ENCODE peak calls at places on chromosomes 12 and 14, in nine cellular contexts. One of them, this sample, is unnamed.
A peak's percentile ranks its signal among the peaks of the same experiment; 100 is the strongest.

GRCh38 chr12:29073631-29074239 is 75.3 kb upstream of the FAR2 start:
- DNase-seq in lower lobe of right lung: no peak
- DNase-seq in body of pancreas: no peak
- DNase-seq in esophagus muscularis mucosa: no peak
- DNase-seq in gastrocnemius medialis: no peak
- DNase-seq in neural progenitor cell: peak; percentile 47
- DNase-seq in adipocyte: peak; percentile 86
- DNase-seq in pancreas: no peak
- DNase-seq in fibroblast of lung: peak; percentile 54
- DNase-seq in this sample: no peak

GRCh38 chr14:98754343-98755025 is 517.5 kb downstream of the BCL11B start:
- DNase-seq in lower lobe of right lung: no peak
- DNase-seq in body of pancreas: no peak
- DNase-seq in esophagus muscularis mucosa: peak; percentile 70
- DNase-seq in gastrocnemius medialis: peak; percentile 9
- DNase-seq in neural progenitor cell: no peak
- DNase-seq in adipocyte: no peak
- DNase-seq in pancreas: no peak
- DNase-seq in fibroblast of lung: peak; percentile 13
- DNase-seq in this sample: no peak

GRCh38 chr14:85556263-85556662 is 26.3 kb downstream of the FLRT2 start:
- DNase-seq in lower lobe of right lung: no peak
- DNase-seq in body of pancreas: no peak
- DNase-seq in esophagus muscularis mucosa: no peak
- DNase-seq in gastrocnemius medialis: no peak
- DNase-seq in neural progenitor cell: no peak
- DNase-seq in adipocyte: no peak
- DNase-seq in pancreas: no peak
- DNase-seq in fibroblast of lung: no peak
- DNase-seq in this sample: no peak

GRCh38 chr14:33933386-33933934 is 17.4 kb downstream of the EGLN3 start:
- DNase-seq in lower lobe of right lung: no peak
- DNase-seq in body of pancreas: no peak
- DNase-seq in esophagus muscularis mucosa: no peak
- DNase-seq in gastrocnemius medialis: no peak
- DNase-seq in neural progenitor cell: no peak
- DNase-seq in adipocyte: no peak
- DNase-seq in pancreas: no peak
- DNase-seq in fibroblast of lung: peak; percentile 12
- DNase-seq in this sample: no peak

GRCh38 chr12:133081408-133081806 is 684 bp downstream of the ZNF140 start:
- DNase-seq in lower lobe of right lung: no peak
- DNase-seq in body of pancreas: peak; percentile 11
- DNase-seq in esophagus muscularis mucosa: no peak
- DNase-seq in gastrocnemius medialis: no peak
- DNase-seq in neural progenitor cell: no peak
- DNase-seq in adipocyte: no peak
- DNase-seq in pancreas: no peak
- DNase-seq in fibroblast of lung: no peak
- DNase-seq in this sample: peak; percentile 11

GRCh38 chr12:84056-84455 is 17.5 kb downstream of the IQSEC3 start:
- DNase-seq in lower lobe of right lung: no peak
- DNase-seq in body of pancreas: no peak
- DNase-seq in esophagus muscularis mucosa: no peak
- DNase-seq in gastrocnemius medialis: no peak
- DNase-seq in neural progenitor cell: no peak
- DNase-seq in adipocyte: no peak
- DNase-seq in pancreas: no peak
- DNase-seq in fibroblast of lung: no peak
- DNase-seq in this sample: no peak

GRCh38 chr14:50403433-50403832 is 6.8 kb upstream of the CDKL1 start:
- DNase-seq in lower lobe of right lung: no peak
- DNase-seq in body of pancreas: no peak
- DNase-seq in esophagus muscularis mucosa: no peak
- DNase-seq in gastrocnemius medialis: no peak
- DNase-seq in neural progenitor cell: peak; percentile 2
- DNase-seq in adipocyte: peak; percentile 39
- DNase-seq in pancreas: no peak
- DNase-seq in fibroblast of lung: no peak
- DNase-seq in this sample: no peak

GRCh38 chr12:117718559-117718958 is 250.2 kb downstream of the KSR2 start:
- DNase-seq in lower lobe of right lung: no peak
- DNase-seq in body of pancreas: no peak
- DNase-seq in esophagus muscularis mucosa: no peak
- DNase-seq in gastrocnemius medialis: no peak
- DNase-seq in neural progenitor cell: no peak
- DNase-seq in adipocyte: no peak
- DNase-seq in pancreas: no peak
- DNase-seq in fibroblast of lung: no peak
- DNase-seq in this sample: peak; percentile 60

GRCh38 chr12:29240441-29240840 is 91.4 kb downstream of the FAR2 start:
- DNase-seq in lower lobe of right lung: no peak
- DNase-seq in body of pancreas: no peak
- DNase-seq in esophagus muscularis mucosa: no peak
- DNase-seq in gastrocnemius medialis: no peak
- DNase-seq in neural progenitor cell: no peak
- DNase-seq in adipocyte: no peak
- DNase-seq in pancreas: no peak
- DNase-seq in fibroblast of lung: no peak
- DNase-seq in this sample: no peak

GRCh38 chr12:3199551-3200031 is 122.4 kb downstream of the TSPAN9 start:
- DNase-seq in lower lobe of right lung: no peak
- DNase-seq in body of pancreas: peak; percentile 22
- DNase-seq in esophagus muscularis mucosa: no peak
- DNase-seq in gastrocnemius medialis: no peak
- DNase-seq in neural progenitor cell: peak; percentile 69
- DNase-seq in adipocyte: peak; percentile 42
- DNase-seq in pancreas: peak; percentile 63
- DNase-seq in fibroblast of lung: peak; percentile 56
- DNase-seq in this sample: no peak

GRCh38 chr14:92990456-92991430 is 67.8 kb downstream of the CHGA start:
- DNase-seq in lower lobe of right lung: peak; percentile 44
- DNase-seq in body of pancreas: no peak
- DNase-seq in esophagus muscularis mucosa: no peak
- DNase-seq in gastrocnemius medialis: no peak
- DNase-seq in neural progenitor cell: no peak
- DNase-seq in adipocyte: no peak
- DNase-seq in pancreas: peak; percentile 50
- DNase-seq in fibroblast of lung: no peak
- DNase-seq in this sample: no peak

GRCh38 chr14:23399136-23399535 is 8.9 kb downstream of the MYH6 start:
- DNase-seq in lower lobe of right lung: no peak
- DNase-seq in body of pancreas: no peak
- DNase-seq in esophagus muscularis mucosa: no peak
- DNase-seq in gastrocnemius medialis: no peak
- DNase-seq in neural progenitor cell: no peak
- DNase-seq in adipocyte: no peak
- DNase-seq in pancreas: no peak
- DNase-seq in fibroblast of lung: no peak
- DNase-seq in this sample: no peak

GRCh38 chr14:99484106-99484505 is 2.9 kb downstream of the CCNK start:
- DNase-seq in lower lobe of right lung: no peak
- DNase-seq in body of pancreas: no peak
- DNase-seq in esophagus muscularis mucosa: no peak
- DNase-seq in gastrocnemius medialis: no peak
- DNase-seq in neural progenitor cell: no peak
- DNase-seq in adipocyte: no peak
- DNase-seq in pancreas: no peak
- DNase-seq in fibroblast of lung: no peak
- DNase-seq in this sample: no peak

GRCh38 chr14:81519200-81519998 is 14.3 kb downstream of the SEL1L start:
- DNase-seq in lower lobe of right lung: no peak
- DNase-seq in body of pancreas: no peak
- DNase-seq in esophagus muscularis mucosa: no peak
- DNase-seq in gastrocnemius medialis: no peak
- DNase-seq in neural progenitor cell: no peak
- DNase-seq in adipocyte: peak; percentile 13
- DNase-seq in pancreas: no peak
- DNase-seq in fibroblast of lung: no peak
- DNase-seq in this sample: peak; percentile 29

GRCh38 chr14:65301862-65302539 is 110.5 kb upstream of the FUT8 start:
- DNase-seq in lower lobe of right lung: no peak
- DNase-seq in body of pancreas: peak; percentile 85
- DNase-seq in esophagus muscularis mucosa: no peak
- DNase-seq in gastrocnemius medialis: no peak
- DNase-seq in neural progenitor cell: no peak
- DNase-seq in adipocyte: no peak
- DNase-seq in pancreas: no peak
- DNase-seq in fibroblast of lung: no peak
- DNase-seq in this sample: no peak

GRCh38 chr12:32005496-32006125 is 46.4 kb downstream of the RESF1 start:
- DNase-seq in lower lobe of right lung: no peak
- DNase-seq in body of pancreas: no peak
- DNase-seq in esophagus muscularis mucosa: no peak
- DNase-seq in gastrocnemius medialis: no peak
- DNase-seq in neural progenitor cell: no peak
- DNase-seq in adipocyte: no peak
- DNase-seq in pancreas: no peak
- DNase-seq in fibroblast of lung: peak; percentile 37
- DNase-seq in this sample: no peak

GRCh38 chr12:32003654-32004053 is 44.4 kb downstream of the RESF1 start:
- DNase-seq in lower lobe of right lung: no peak
- DNase-seq in body of pancreas: no peak
- DNase-seq in esophagus muscularis mucosa: no peak
- DNase-seq in gastrocnemius medialis: no peak
- DNase-seq in neural progenitor cell: no peak
- DNase-seq in adipocyte: no peak
- DNase-seq in pancreas: no peak
- DNase-seq in fibroblast of lung: no peak
- DNase-seq in this sample: no peak

GRCh38 chr12:31999692-32000091 is 40.5 kb downstream of the RESF1 start:
- DNase-seq in lower lobe of right lung: no peak
- DNase-seq in body of pancreas: no peak
- DNase-seq in esophagus muscularis mucosa: no peak
- DNase-seq in gastrocnemius medialis: no peak
- DNase-seq in neural progenitor cell: no peak
- DNase-seq in adipocyte: no peak
- DNase-seq in pancreas: no peak
- DNase-seq in fibroblast of lung: no peak
- DNase-seq in this sample: no peak

GRCh38 chr12:32000373-32001005 is 41.3 kb downstream of the RESF1 start:
- DNase-seq in lower lobe of right lung: no peak
- DNase-seq in body of pancreas: no peak
- DNase-seq in esophagus muscularis mucosa: no peak
- DNase-seq in gastrocnemius medialis: no peak
- DNase-seq in neural progenitor cell: no peak
- DNase-seq in adipocyte: no peak
- DNase-seq in pancreas: no peak
- DNase-seq in fibroblast of lung: no peak
- DNase-seq in this sample: no peak

GRCh38 chr12:32002848-32003493 is 43.8 kb downstream of the RESF1 start:
- DNase-seq in lower lobe of right lung: no peak
- DNase-seq in body of pancreas: no peak
- DNase-seq in esophagus muscularis mucosa: no peak
- DNase-seq in gastrocnemius medialis: no peak
- DNase-seq in neural progenitor cell: no peak
- DNase-seq in adipocyte: peak; percentile 13
- DNase-seq in pancreas: no peak
- DNase-seq in fibroblast of lung: peak; percentile 44
- DNase-seq in this sample: no peak
- H3K36me3 ChIP-seq in lower lobe of right lung: peaks cover 29% of the 10 kb centered on the region
- H3K36me3 ChIP-seq in body of pancreas: no peaks in the 10 kb centered on the region
- H3K36me3 ChIP-seq in esophagus muscularis mucosa: peaks cover 36% of the 10 kb centered on the region
- H3K36me3 ChIP-seq in gastrocnemius medialis: no peaks in the 10 kb centered on the region
- H3K36me3 ChIP-seq in neural progenitor cell: no peaks in the 10 kb centered on the region
- H3K36me3 ChIP-seq in adipocyte: peaks cover 13% of the 10 kb centered on the region
- H3K36me3 ChIP-seq in pancreas: no peaks in the 10 kb centered on the region
- H3K36me3 ChIP-seq in fibroblast of lung: no peaks in the 10 kb centered on the region
- H3K36me3 ChIP-seq in this sample: no peaks in the 10 kb centered on the region

DNA sequence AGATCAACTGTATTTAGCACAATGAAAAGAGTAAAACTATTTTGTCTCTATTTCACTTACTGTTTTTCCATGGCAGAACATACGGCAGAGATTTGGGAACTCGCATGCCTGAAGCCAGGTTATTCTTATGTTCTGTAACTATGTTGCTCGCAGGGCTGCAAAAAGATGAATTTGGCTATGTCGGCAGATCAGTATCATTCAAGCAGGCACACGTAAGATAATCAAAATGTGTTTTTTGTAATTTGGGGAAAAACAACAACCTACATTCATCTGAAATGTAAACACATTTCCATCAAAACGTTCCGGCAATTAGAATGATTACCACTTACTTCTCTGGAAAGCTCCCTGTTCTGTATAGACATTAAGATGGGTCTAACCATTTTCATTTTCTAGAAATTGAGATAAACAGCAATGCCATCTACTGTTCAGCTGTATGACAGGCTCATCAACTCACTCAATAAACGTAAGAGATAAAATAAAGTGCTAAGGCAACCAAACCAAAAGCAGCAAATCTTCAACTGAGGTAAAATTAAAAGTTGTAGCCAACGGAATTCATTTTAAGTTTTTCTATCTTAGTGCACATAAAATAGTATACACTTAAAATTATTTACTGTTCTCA is 13.0 kb downstream of the GTSF1 start:
- DNase-seq in lower lobe of right lung: no peak
- DNase-seq in body of pancreas: no peak
- DNase-seq in esophagus muscularis mucosa: no peak
- DNase-seq in gastrocnemius medialis: no peak
- DNase-seq in neural progenitor cell: no peak
- DNase-seq in adipocyte: no peak
- DNase-seq in pancreas: no peak
- DNase-seq in fibroblast of lung: no peak
- DNase-seq in this sample: no peak
- H3K36me3 ChIP-seq in lower lobe of right lung: no peaks in the 10 kb centered on the region
- H3K36me3 ChIP-seq in body of pancreas: no peaks in the 10 kb centered on the region
- H3K36me3 ChIP-seq in esophagus muscularis mucosa: no peaks in the 10 kb centered on the region
- H3K36me3 ChIP-seq in gastrocnemius medialis: no peaks in the 10 kb centered on the region
- H3K36me3 ChIP-seq in neural progenitor cell: no peaks in the 10 kb centered on the region
- H3K36me3 ChIP-seq in adipocyte: no peaks in the 10 kb centered on the region
- H3K36me3 ChIP-seq in pancreas: no peaks in the 10 kb centered on the region
- H3K36me3 ChIP-seq in fibroblast of lung: no peaks in the 10 kb centered on the region
- H3K36me3 ChIP-seq in this sample: no peaks in the 10 kb centered on the region

DNA sequence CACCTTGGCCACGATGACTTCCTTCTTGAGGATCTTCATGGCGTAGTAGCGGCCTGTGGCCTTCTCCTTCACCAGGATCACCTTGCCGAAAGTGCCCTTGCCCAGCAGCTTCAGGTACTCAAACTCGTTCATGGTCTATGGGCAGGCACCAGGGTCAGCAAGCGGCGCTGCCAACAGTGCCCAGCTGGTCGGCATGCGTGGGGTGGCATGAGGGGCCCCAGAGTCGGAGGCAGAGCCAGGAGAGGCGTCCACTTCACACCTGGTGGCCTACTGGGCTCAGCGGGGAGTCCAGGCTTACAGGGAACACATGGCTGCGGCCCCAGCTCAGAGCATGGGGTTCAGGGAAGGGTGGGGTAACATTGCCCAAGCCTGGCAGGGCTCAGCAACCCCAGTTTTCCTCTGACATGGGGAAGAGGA is 20.5 kb downstream of the AKT1 start:
- DNase-seq in lower lobe of right lung: no peak
- DNase-seq in body of pancreas: no peak
- DNase-seq in esophagus muscularis mucosa: no peak
- DNase-seq in gastrocnemius medialis: no peak
- DNase-seq in neural progenitor cell: no peak
- DNase-seq in adipocyte: no peak
- DNase-seq in pancreas: peak; percentile 66
- DNase-seq in fibroblast of lung: no peak
- DNase-seq in this sample: no peak
- H3K36me3 ChIP-seq in lower lobe of right lung: peaks cover 69% of the 10 kb centered on the region
- H3K36me3 ChIP-seq in body of pancreas: peaks cover 9% of the 10 kb centered on the region
- H3K36me3 ChIP-seq in esophagus muscularis mucosa: peaks cover 92% of the 10 kb centered on the region
- H3K36me3 ChIP-seq in gastrocnemius medialis: no peaks in the 10 kb centered on the region
- H3K36me3 ChIP-seq in neural progenitor cell: no peaks in the 10 kb centered on the region
- H3K36me3 ChIP-seq in adipocyte: peaks cover 46% of the 10 kb centered on the region
- H3K36me3 ChIP-seq in pancreas: no peaks in the 10 kb centered on the region
- H3K36me3 ChIP-seq in fibroblast of lung: peaks cover 40% of the 10 kb centered on the region
- H3K36me3 ChIP-seq in this sample: no peaks in the 10 kb centered on the region

GRCh38 chr14:72243309-72243708 is 311.1 kb downstream of the RGS6 start:
- DNase-seq in lower lobe of right lung: no peak
- DNase-seq in body of pancreas: no peak
- DNase-seq in esophagus muscularis mucosa: peak; percentile 4
- DNase-seq in gastrocnemius medialis: no peak
- DNase-seq in neural progenitor cell: no peak
- DNase-seq in adipocyte: no peak
- DNase-seq in pancreas: no peak
- DNase-seq in fibroblast of lung: no peak
- DNase-seq in this sample: no peak
- H3K36me3 ChIP-seq in lower lobe of right lung: no peaks in the 10 kb centered on the region
- H3K36me3 ChIP-seq in body of pancreas: no peaks in the 10 kb centered on the region
- H3K36me3 ChIP-seq in esophagus muscularis mucosa: no peaks in the 10 kb centered on the region
- H3K36me3 ChIP-seq in gastrocnemius medialis: no peaks in the 10 kb centered on the region
- H3K36me3 ChIP-seq in neural progenitor cell: no peaks in the 10 kb centered on the region
- H3K36me3 ChIP-seq in adipocyte: no peaks in the 10 kb centered on the region
- H3K36me3 ChIP-seq in pancreas: no peaks in the 10 kb centered on the region
- H3K36me3 ChIP-seq in fibroblast of lung: no peaks in the 10 kb centered on the region
- H3K36me3 ChIP-seq in this sample: no peaks in the 10 kb centered on the region

This sample was measured in heart right ventricle.